ENCODE peak calls at places on chromosomes 3 and 15, in four cellular contexts. W is endothelial cell of umbilical vein, S is glutamatergic neuron, O is HEK293T. V is an unnamed sample.

GRCh38 chr3:77319711-77320110 is 279.8 kb downstream of the ROBO2 start:
- DNase-seq in W (no peak), O (peak), S (no peak), V (no peak)

GRCh38 chr15:96066852-96067490 is 263.5 kb upstream of the NR2F2 start:
- DNase-seq in O (no peak), S (no peak), W (no peak), V (no peak)

GRCh38 chr15:59364238-59364637 is 8.4 kb downstream of the MYO1E start:
- DNase-seq in S (no peak), W (peak), O (no peak), V (no peak)

GRCh38 chr3:159724627-159725026 is 264.0 kb upstream of the IL12A start:
- DNase-seq in W (no peak), S (no peak), O (no peak), V (no peak)

GRCh38 chr3:69306239-69307185 is 79.4 kb downstream of the FRMD4B start:
- DNase-seq in O (peak), W (peak), S (peak), V (peak)

GRCh38 chr3:194058189-194058571 is 77.8 kb upstream of the HES1 start:
- DNase-seq in S (peak), W (peak), O (peak), V (peak)

GRCh38 chr3:64104691-64105101 is 81.4 kb upstream of the PSMD6 start:
- DNase-seq in O (no peak), W (no peak), S (no peak), V (no peak)

GRCh38 chr3:181239456-181239855 is 249.9 kb upstream of the DNAJC19 start:
- DNase-seq in W (no peak), S (no peak), O (no peak), V (no peak)

GRCh38 chr3:46353090-46353489 is 821 bp upstream of the CCR2 start:
- DNase-seq in W (no peak), O (no peak), S (no peak), V (no peak)

GRCh38 chr3:14922863-14923262 is 24.5 kb upstream of the NR2C2 start:
- DNase-seq in O (no peak), S (no peak), W (no peak), V (no peak)

GRCh38 chr3:72350761-72351505 is 497.3 kb downstream of the SHQ1 start:
- DNase-seq in S (no peak), O (no peak), W (no peak), V (no peak)

GRCh38 chr3:177904661-177905060 is 631.6 kb upstream of the KCNMB2 start:
- DNase-seq in O (no peak), S (no peak), W (no peak), V (no peak)

GRCh38 chr3:72320911-72321385 is 527.3 kb downstream of the SHQ1 start:
- DNase-seq in W (no peak), O (no peak), S (no peak), V (no peak)

GRCh38 chr3:129398803-129399144 is 29.7 kb downstream of the EFCAB12 start:
- DNase-seq in S (peak), O (peak), W (peak), V (peak)

GRCh38 chr3:194367992-194368841 is 1.3 kb downstream of the LRRC15 start:
- DNase-seq in W (no peak), O (no peak), S (no peak), V (no peak)

GRCh38 chr3:73192036-73192738 is 130.7 kb downstream of the EBLN2 start:
- DNase-seq in W (no peak), O (peak), S (peak), V (no peak)

GRCh38 chr15:95682129-95682528 is 648.4 kb upstream of the NR2F2 start:
- DNase-seq in O (no peak), W (no peak), S (no peak), V (no peak)

GRCh38 chr3:133254151-133254550 is 145.7 kb upstream of the BFSP2 start:
- DNase-seq in O (no peak), S (no peak), W (no peak), V (no peak)

GRCh38 chr3:183428140-183429023 is at the start of gene MCF2L2:
- DNase-seq in S (peak), O (peak), W (peak), V (peak)

GRCh38 chr3:19074257-19074938 is 73.9 kb upstream of the KCNH8 start:
- DNase-seq in S (no peak), O (no peak), W (no peak), V (no peak)

GRCh38 chr15:27492021-27492621 is 521.1 kb downstream of the GABRG3 start:
- DNase-seq in W (no peak), S (no peak), O (no peak), V (no peak)

GRCh38 chr3:111252795-111253194 is 181.2 kb downstream of the NECTIN3 start:
- DNase-seq in O (peak), W (no peak), S (no peak), V (no peak)

GRCh38 chr3:100761211-100761921 is 52.1 kb downstream of the TFG start:
- DNase-seq in O (peak), W (peak), S (no peak), V (no peak)

V was measured in neural crest cell.